ENCODE peak calls at places on chromosome 19, in ten cellular contexts. M is heart right ventricle; C is AG09319; P is esophagus squamous epithelium; R is WTC11; A is brain microvascular endothelial cell; O is left ventricle myocardium inferior; D is NB4; B is lower leg skin; Q is CD4-positive, alpha-beta T cell. H is an unnamed sample.

GRCh38 chr19:5627395-5627904 is 4.6 kb downstream of the SAFB start:
- DNase-seq in M (peak), C (no peak), P (no peak), R (peak), A (peak), O (peak), D (peak), B (peak), Q (no peak), H (peak)

GRCh38 chr19:31139871-31140505 is 209.2 kb downstream of the TSHZ3 start:
- DNase-seq in M (no peak), C (no peak), P (no peak), R (no peak), A (peak), O (no peak), D (no peak), B (no peak), Q (no peak), H (no peak)

GRCh38 chr19:6765738-6766356 is 1.4 kb downstream of the SH2D3A start:
- DNase-seq in M (no peak), C (no peak), P (no peak), R (peak), A (no peak), O (no peak), D (no peak), B (peak), Q (no peak), H (no peak)

GRCh38 chr19:7010722-7011593 is 10.3 kb downstream of the MBD3L2B start:
- DNase-seq in M (no peak), C (no peak), P (no peak), R (no peak), A (no peak), O (no peak), D (no peak), B (no peak), Q (no peak), H (no peak)

GRCh38 chr19:48393559-48394330 is at the start of gene GRIN2D:
- DNase-seq in M (no peak), C (no peak), P (no peak), R (peak), A (no peak), O (no peak), D (peak), B (no peak), Q (peak), H (no peak)

GRCh38 chr19:4976412-4977298 is 7.7 kb downstream of the KDM4B start:
- DNase-seq in M (peak), C (peak), P (peak), R (peak), A (no peak), O (peak), D (peak), B (peak), Q (no peak), H (no peak)

GRCh38 chr19:28066161-28066560 is 1146.8 kb downstream of the UQCRFS1 start:
- DNase-seq in M (no peak), C (no peak), P (no peak), R (no peak), A (no peak), O (no peak), D (no peak), B (no peak), Q (no peak), H (no peak)

GRCh38 chr19:51507640-51508058 is 6.0 kb upstream of the SIGLEC12 start:
- DNase-seq in M (no peak), C (no peak), P (no peak), R (no peak), A (no peak), O (no peak), D (peak), B (no peak), Q (no peak), H (no peak)

GRCh38 chr19:54297759-54298305 is 15.1 kb downstream of the LILRA5 start:
- DNase-seq in M (no peak), C (no peak), P (no peak), R (no peak), A (no peak), O (no peak), D (peak), B (no peak), Q (no peak), H (no peak)

GRCh38 chr19:38744298-38744681 is at the start of gene CAPN12:
- DNase-seq in M (no peak), C (no peak), P (no peak), R (no peak), A (no peak), O (no peak), D (no peak), B (no peak), Q (no peak), H (no peak)

GRCh38 chr19:16671652-16672274 is 10.8 kb downstream of the TMEM38A start:
- DNase-seq in M (peak), C (no peak), P (no peak), R (no peak), A (no peak), O (peak), D (no peak), B (no peak), Q (no peak), H (no peak)

GRCh38 chr19:2039959-2040646 is 10.9 kb downstream of the MKNK2 start:
- DNase-seq in M (peak), C (no peak), P (no peak), R (no peak), A (no peak), O (no peak), D (no peak), B (peak), Q (no peak), H (no peak)

GRCh38 chr19:30227071-30227621 is 145.0 kb upstream of the ZNF536 start:
- DNase-seq in M (no peak), C (no peak), P (no peak), R (peak), A (no peak), O (no peak), D (no peak), B (no peak), Q (no peak), H (no peak)

GRCh38 chr19:38693380-38694223 is 46.2 kb downstream of the ACTN4 start:
- DNase-seq in M (peak), C (no peak), P (no peak), R (peak), A (peak), O (no peak), D (peak), B (no peak), Q (no peak), H (peak)

DNA sequence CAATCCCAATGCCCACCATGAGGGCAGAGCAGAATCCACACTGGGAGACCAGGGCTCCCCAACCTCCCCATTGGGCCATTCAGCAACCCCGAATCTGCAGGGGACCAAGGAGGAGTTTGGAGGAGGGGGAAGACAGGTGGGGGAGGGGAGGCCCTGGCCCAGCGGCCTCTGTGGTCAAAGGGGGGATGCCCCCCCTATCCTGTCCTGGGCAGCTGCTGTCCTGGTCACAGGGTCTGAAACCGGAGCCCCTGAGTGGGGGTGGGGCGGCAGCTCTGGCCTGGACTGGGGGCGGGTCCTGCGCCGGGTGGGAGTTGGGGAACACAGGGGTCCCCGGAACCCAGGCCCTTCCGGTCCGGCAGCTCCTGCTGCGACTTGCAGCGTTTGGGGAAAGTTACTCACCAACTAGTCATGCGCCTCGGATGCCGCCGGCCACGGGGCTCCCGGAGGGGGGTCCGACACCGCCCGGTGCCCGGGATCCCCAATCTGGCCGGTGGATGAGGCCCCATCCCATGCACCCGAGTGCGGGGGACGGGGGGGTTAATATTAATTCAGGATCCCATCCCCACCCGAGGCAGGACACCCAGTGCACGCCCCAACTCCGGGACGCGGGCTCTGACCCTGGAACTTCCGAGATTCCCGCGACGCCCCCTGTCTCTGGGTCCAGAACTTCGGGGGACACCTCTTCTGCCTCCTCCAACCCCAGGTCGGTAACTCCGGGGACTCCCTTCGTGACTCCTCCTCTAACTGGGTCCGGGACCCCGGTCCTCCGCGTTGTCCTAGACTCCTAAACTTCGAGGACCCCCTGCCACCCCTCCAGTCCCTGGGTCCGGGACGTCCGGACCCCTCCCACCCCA is 868 bp downstream of the HOMER3 start:
- DNase-seq in M (peak), C (no peak), P (no peak), R (peak), A (no peak), O (peak), D (peak), B (peak), Q (no peak), H (no peak)
- TF ChIP-seq CTCF in M (no peak), C (no peak), P (no peak), R (no peak), A (peak), O (no peak), D (no peak), B (no peak), Q (no peak), H (no peak)

GRCh38 chr19:20238025-20238623 is 71.1 kb downstream of the ZNF486 start:
- DNase-seq in M (peak), C (peak), P (peak), R (peak), A (peak), O (peak), D (peak), B (peak), Q (peak), H (peak)
- TF ChIP-seq CTCF in M (no peak), C (no peak), P (no peak), R (no peak), A (peak), O (no peak), D (no peak), B (no peak), Q (no peak), H (no peak)

DNA sequence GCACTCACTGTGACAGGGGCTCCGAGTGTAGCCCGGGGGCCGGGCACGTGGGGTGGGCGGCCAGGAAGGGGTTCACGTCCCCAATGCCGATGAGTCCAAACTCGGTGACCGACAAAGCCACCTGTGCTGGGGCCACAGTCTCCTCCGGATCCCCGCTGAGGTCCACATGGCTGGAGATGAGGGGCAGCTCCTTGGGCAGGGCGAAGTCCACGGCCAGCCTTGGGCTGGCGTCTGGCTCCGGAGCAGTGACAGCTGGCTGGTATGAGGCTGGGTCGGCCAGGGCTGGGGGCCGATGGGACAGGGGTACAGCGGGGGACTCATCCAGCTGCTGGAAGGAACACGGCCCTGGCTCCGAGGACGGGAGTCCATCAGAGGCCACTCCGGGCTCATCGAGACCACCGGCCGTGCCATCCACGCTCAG is 15.9 kb upstream of the PLPP2 start:
- DNase-seq in M (no peak), C (no peak), P (no peak), R (no peak), A (no peak), O (no peak), D (no peak), B (no peak), Q (no peak), H (no peak)
- TF ChIP-seq CTCF in M (no peak), C (no peak), P (no peak), R (no peak), A (no peak), O (no peak), D (no peak), B (no peak), Q (no peak), H (no peak)

GRCh38 chr19:862529-863304 is 3.3 kb downstream of the CFD start:
- DNase-seq in M (no peak), C (no peak), P (no peak), R (peak), A (peak), O (no peak), D (no peak), B (peak), Q (peak), H (no peak)

GRCh38 chr19:858868-859843 is at the start of gene CFD:
- DNase-seq in M (no peak), C (no peak), P (no peak), R (peak), A (no peak), O (peak), D (peak), B (peak), Q (no peak), H (no peak)

GRCh38 chr19:861756-862528 is 2.5 kb downstream of the CFD start:
- DNase-seq in M (no peak), C (no peak), P (no peak), R (peak), A (no peak), O (no peak), D (peak), B (no peak), Q (peak), H (peak)

GRCh38 chr19:861099-861755 is 1.8 kb downstream of the CFD start:
- DNase-seq in M (no peak), C (no peak), P (no peak), R (no peak), A (no peak), O (no peak), D (no peak), B (no peak), Q (no peak), H (no peak)

DNA sequence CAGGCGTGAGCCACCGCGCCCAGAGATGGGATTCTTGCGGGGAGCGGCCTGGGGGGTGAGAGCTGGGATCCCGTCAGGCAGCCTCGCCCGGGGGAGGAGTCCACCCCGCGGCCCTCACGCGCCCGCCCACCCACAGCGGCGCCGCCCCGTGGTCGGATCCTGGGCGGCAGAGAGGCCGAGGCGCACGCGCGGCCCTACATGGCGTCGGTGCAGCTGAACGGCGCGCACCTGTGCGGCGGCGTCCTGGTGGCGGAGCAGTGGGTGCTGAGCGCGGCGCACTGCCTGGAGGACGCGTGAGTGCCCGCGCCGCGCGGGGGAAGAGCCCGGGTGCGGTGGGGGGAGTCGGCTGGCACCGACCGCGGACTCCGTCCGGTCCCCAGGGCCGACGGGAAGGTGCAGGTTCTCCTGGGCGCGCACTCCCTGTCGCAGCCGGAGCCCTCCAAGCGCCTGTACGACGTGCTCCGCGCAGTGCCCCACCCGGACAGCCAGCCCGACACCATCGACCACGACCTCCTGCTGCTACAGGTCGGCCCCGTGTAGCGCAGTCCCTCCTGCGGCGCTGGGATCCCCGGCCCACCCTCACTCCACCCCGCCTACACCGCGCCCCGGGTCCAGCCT is 1.1 kb downstream of the CFD start:
- DNase-seq in M (no peak), C (peak), P (no peak), R (peak), A (no peak), O (peak), D (peak), B (peak), Q (peak), H (no peak)
- TF ChIP-seq CTCF in M (peak), C (no peak), P (no peak), R (no peak), A (no peak), O (peak), D (no peak), B (no peak), Q (no peak), H (no peak)

GRCh38 chr19:22882797-22883196 is 50.7 kb downstream of the ZNF723 start:
- DNase-seq in M (peak), C (no peak), P (no peak), R (no peak), A (peak), O (no peak), D (peak), B (no peak), Q (no peak), H (no peak)
- TF ChIP-seq CTCF in M (peak), C (no peak), P (no peak), R (no peak), A (peak), O (peak), D (peak), B (no peak), Q (no peak), H (peak)

GRCh38 chr19:12198136-12198535 is 35.2 kb downstream of the ZNF136 start:
- DNase-seq in M (no peak), C (no peak), P (no peak), R (no peak), A (no peak), O (no peak), D (no peak), B (no peak), Q (no peak), H (no peak)

GRCh38 chr19:12200020-12200419 is 37.1 kb downstream of the ZNF136 start:
- DNase-seq in M (no peak), C (no peak), P (no peak), R (no peak), A (no peak), O (no peak), D (no peak), B (no peak), Q (no peak), H (no peak)

GRCh38 chr19:12194827-12195500 is 32.1 kb downstream of the ZNF136 start:
- DNase-seq in M (peak), C (no peak), P (no peak), R (peak), A (peak), O (peak), D (no peak), B (peak), Q (peak), H (no peak)

GRCh38 chr19:12195501-12195860 is 32.6 kb downstream of the ZNF136 start:
- DNase-seq in M (no peak), C (no peak), P (no peak), R (peak), A (no peak), O (no peak), D (no peak), B (no peak), Q (no peak), H (no peak)
- TF ChIP-seq CTCF in M (no peak), C (no peak), P (no peak), R (no peak), A (no peak), O (no peak), D (no peak), B (no peak), Q (no peak), H (no peak)

DNA sequence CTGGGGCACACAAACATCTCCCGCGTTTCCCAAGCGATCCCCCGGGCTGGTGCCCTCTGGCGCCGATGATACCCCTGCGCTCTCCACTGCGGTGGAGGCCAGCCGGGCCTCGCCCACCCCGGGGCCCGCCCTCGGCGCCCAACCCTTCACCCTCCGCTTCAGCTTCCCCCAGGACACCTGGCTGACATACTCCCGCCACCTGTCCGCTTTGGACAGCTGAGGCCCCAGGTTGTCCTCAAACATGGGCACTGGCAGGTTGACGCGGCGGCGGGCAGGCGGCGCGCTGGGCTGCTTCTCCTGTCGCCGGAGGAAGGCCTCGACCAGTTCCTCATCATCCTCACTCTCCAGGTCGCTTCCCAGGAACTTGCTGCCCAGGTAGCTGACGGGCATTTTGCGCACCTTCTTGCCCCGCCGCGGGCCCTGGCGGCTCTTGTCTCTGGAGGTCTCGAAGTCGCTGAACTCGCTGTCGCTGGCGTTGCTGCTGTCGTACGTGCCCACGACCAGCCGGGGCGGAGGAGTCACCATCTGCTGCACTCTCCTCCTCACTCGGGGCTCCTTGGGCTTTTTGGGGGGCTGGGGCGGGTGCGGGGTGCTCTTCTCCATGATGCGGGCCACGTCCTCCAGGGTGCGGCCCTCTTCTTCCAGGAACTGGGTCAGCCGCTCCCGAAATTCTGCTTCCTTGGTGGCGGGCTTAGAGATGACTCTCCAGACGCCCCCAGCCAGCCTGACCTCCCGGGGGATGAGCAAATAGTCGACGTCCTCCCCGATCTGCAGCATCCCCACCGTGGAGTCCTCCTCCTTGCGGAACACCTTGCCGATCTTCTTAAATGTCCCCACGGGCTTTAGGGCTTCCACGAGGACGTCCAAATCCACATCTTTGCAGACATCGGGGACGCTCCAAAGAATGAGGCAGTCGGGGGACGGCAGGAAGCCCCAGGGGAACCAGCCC is 1.1 kb downstream of the CCDC8 start:
- DNase-seq in M (no peak), C (no peak), P (no peak), R (no peak), A (no peak), O (no peak), D (no peak), B (no peak), Q (no peak), H (no peak)
- TF ChIP-seq CTCF in M (no peak), C (no peak), P (no peak), R (no peak), A (peak), O (peak), D (no peak), B (no peak), Q (no peak), H (no peak)

GRCh38 chr19:44770550-44771257 is 7.0 kb upstream of the CBLC start:
- DNase-seq in M (peak), C (peak), P (peak), R (peak), A (peak), O (peak), D (peak), B (peak), Q (peak), H (peak)
- TF ChIP-seq CTCF in M (peak), C (peak), P (peak), R (peak), A (peak), O (peak), D (peak), B (peak), Q (peak), H (peak)

H was measured in GM12864.